ENCODE peak calls at places on chromosomes 7 and 10, in seven cellular contexts. I is IMR-90, B is Karpas-422, J is neural progenitor cell, S is DND-41, X is mesendoderm, V is keratinocyte. H is an unnamed sample.

GRCh38 chr7:106966121-106966520 is 78.4 kb upstream of the PRKAR2B start:
- DNase-seq in I (peak), B (peak), J (no peak), S (no peak), X (peak), V (no peak), H (no peak)

GRCh38 chr10:18658301-18658991 is 785 bp upstream of the ARL5B start:
- DNase-seq in I (peak), B (peak), J (peak), S (no peak), X (no peak), V (no peak), H (peak)

GRCh38 chr10:101066146-101066889 is 4.5 kb downstream of the KAZALD1 start:
- DNase-seq in I (peak), B (peak), J (peak), S (no peak), X (peak), V (no peak), H (no peak)

GRCh38 chr7:65390588-65390987 is 16.9 kb downstream of the ZNF92 start:
- DNase-seq in I (no peak), B (peak), J (no peak), S (no peak), X (no peak), V (no peak), H (peak)

GRCh38 chr10:106111241-106111640 is 1053.3 kb downstream of the SORCS1 start:
- DNase-seq in I (peak), B (no peak), J (no peak), S (no peak), X (no peak), V (no peak), H (no peak)

GRCh38 chr7:98075801-98076200 is 30.9 kb upstream of the LMTK2 start:
- DNase-seq in I (no peak), B (no peak), J (no peak), S (no peak), X (no peak), V (no peak), H (no peak)

GRCh38 chr7:73451780-73452398 is 18.3 kb downstream of the FZD9 start:
- DNase-seq in I (peak), B (peak), J (peak), S (peak), X (peak), V (peak), H (peak)

GRCh38 chr7:152521420-152522337 is 85.9 kb upstream of the KMT2C start:
- DNase-seq in I (no peak), B (no peak), J (no peak), S (no peak), X (no peak), V (no peak), H (no peak)

GRCh38 chr10:47372726-47373125 is 11.4 kb downstream of the ZNF488 start:
- DNase-seq in I (no peak), B (no peak), J (no peak), S (no peak), X (no peak), V (no peak), H (no peak)

GRCh38 chr7:94632338-94633024 is 23.5 kb downstream of the SGCE start:
- DNase-seq in I (peak), B (no peak), J (no peak), S (no peak), X (peak), V (peak), H (peak)

GRCh38 chr10:61890881-61891409 is 10.6 kb upstream of the ARID5B start:
- DNase-seq in I (no peak), B (no peak), J (no peak), S (no peak), X (no peak), V (no peak), H (no peak)

GRCh38 chr10:110305767-110306451 is 1.2 kb upstream of the SMNDC1 start:
- DNase-seq in I (peak), B (peak), J (peak), S (peak), X (peak), V (peak), H (peak)

GRCh38 chr7:3956949-3957348 is 655.9 kb downstream of the SDK1 start:
- DNase-seq in I (no peak), B (no peak), J (no peak), S (no peak), X (no peak), V (no peak), H (no peak)

GRCh38 chr7:45627691-45628456 is 53.7 kb downstream of the ADCY1 start:
- DNase-seq in I (no peak), B (no peak), J (no peak), S (no peak), X (no peak), V (no peak), H (no peak)

GRCh38 chr10:124639646-124640045 is 104.5 kb downstream of the FAM53B start:
- DNase-seq in I (no peak), B (no peak), J (no peak), S (no peak), X (no peak), V (no peak), H (no peak)

GRCh38 chr10:72037811-72038210 is 50.5 kb downstream of the SPOCK2 start:
- DNase-seq in I (no peak), B (no peak), J (no peak), S (no peak), X (peak), V (no peak), H (no peak)

DNA sequence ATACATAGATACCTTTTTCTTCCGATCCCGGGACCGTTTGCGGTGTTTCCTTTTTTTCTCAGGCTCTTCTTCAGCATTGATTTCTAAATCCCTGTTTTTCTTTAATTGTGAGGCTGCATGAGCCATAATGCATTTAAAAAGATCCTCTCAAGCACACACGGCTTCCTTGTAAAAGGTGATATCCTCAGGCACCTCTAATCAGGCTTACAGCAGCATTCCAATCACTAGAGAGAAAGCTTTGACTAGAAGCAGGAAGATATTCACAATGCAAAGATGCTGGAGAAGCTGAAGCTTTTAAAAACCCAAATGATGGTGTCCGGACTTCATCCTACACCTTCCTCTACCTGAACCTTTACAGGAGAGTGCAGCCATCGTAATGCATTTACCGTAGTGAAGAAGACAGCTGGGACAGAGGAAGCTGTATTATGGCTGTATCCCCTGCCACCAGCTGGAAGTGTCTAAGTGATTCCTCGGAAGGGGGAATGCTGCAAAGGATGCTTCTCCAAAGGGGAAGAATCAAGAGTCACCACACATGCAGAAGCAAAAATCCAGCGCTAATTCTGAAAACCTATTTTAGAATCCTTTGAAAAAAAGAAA is at the start of gene ANK3:
- DNase-seq in I (no peak), B (no peak), J (peak), S (no peak), X (peak), V (no peak), H (no peak)
- H3K4me2 ChIP-seq in I (no peak), B (no peak), J (peak), S (no peak), X (no peak), V (no peak), H (peak)

GRCh38 chr7:20214132-20214531 is 3.1 kb downstream of the MACC1 start:
- DNase-seq in I (no peak), B (no peak), J (no peak), S (no peak), X (no peak), V (no peak), H (no peak)
- H3K4me2 ChIP-seq in I (no peak), B (peak), J (no peak), S (no peak), X (no peak), V (no peak), H (no peak)

DNA sequence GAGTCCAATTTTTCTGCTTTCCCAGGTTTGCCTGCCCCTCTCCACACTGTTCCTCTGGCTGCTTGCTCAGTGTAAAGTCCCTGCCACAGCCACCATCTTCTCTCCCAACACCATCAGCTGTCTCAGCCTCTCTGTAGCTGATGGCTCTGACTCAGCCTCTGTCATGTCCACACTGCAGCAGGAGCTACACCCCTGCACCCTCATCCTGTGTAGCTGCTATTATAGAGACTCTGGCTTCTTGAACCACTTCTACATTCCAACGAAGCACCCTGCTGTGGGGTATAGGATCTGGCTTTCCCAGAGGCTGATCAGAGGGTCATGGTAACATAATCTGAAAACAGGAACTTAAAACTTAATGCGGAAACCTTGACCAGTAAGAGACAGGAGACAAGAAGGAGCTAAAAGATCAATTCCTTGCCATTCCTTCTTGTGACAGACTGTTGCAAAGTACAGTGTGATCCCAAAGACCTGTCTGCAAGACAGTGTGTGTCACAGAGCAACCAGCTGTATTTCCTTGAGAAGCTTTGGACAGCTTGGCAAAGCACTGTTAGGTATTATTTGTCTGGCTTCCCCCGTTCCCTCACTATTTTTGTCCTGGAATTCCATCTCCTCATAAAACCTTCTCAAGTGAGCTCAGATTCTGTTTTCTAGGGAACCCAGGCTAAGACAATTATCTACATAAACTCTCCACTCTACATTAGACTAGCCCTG is 42.3 kb downstream of the NRCAM start:
- DNase-seq in I (peak), B (no peak), J (peak), S (no peak), X (peak), V (no peak), H (peak)
- H3K4me2 ChIP-seq in I (no peak), B (no peak), J (peak), S (no peak), X (no peak), V (no peak), H (peak)

DNA sequence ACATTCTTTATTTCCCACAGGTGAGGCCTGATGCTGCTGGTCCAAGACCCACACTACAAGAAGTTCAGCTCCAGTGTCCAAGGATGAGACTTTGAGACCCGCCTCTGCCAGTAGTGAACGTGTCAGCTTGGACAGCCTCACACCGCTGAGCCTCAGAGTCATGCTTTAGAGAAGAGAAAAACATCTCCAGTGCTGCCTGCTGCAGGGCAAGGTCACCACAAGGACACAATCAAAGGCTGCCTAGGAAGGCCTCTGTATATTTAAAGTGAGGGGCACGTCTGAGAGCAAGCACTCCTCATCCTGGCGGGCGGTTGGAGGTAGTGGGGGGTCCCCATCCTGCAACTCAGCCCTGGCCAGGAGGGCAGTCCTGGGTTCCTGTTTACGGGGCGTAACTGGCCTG is 19.3 kb downstream of the FGFR2 start:
- DNase-seq in I (no peak), B (no peak), J (no peak), S (no peak), X (no peak), V (no peak), H (no peak)
- H3K4me2 ChIP-seq in I (no peak), B (peak), J (no peak), S (no peak), X (no peak), V (peak), H (no peak)

DNA sequence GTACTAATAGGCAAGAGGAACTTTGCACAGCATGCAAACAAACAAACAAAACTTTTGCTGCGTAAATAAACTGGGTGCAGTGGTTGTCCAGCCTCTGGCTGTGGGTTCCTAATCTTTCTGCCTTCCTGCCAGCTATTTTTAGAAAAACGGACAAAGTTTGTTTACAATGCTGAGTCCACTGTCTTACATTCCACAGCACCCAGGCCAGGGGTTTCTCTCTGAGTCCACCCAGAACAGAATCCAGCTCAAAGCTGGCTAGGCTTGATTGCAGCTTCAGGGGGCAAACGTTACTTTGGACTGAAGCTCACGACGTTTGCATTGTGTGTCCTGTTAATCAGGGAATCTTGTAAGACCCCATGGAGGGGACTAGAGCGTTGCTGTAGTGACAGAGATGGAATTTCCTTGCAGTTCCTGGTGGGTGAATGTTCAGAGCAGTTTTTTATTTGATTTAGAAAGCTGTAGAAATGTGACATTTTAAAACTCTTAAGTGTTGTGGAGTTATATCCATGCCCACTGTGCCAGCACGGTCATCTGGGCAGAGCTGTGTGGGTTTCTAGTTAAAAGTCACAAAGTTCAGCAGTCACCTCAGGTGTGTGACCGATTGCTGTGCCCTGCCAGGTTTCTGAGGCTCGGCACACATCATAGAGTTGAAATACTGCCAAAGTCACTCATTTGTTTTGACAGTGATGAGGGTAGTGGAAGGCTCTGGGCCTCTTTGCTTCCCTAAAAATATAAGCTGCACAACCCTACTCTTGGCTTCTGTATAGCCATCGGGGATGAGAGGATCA is 246.9 kb downstream of the STK31 start:
- DNase-seq in I (peak), B (no peak), J (peak), S (no peak), X (peak), V (no peak), H (peak)
- H3K4me2 ChIP-seq in I (no peak), B (no peak), J (peak), S (no peak), X (no peak), V (no peak), H (peak)

GRCh38 chr10:95276367-95277200 is 14.2 kb downstream of the PDLIM1 start:
- DNase-seq in I (no peak), B (no peak), J (no peak), S (no peak), X (no peak), V (no peak), H (peak)

GRCh38 chr10:95275726-95276366 is 15.0 kb downstream of the PDLIM1 start:
- DNase-seq in I (peak), B (no peak), J (no peak), S (no peak), X (no peak), V (no peak), H (peak)

GRCh38 chr10:95277201-95277570 is 13.6 kb downstream of the PDLIM1 start:
- DNase-seq in I (no peak), B (no peak), J (no peak), S (no peak), X (no peak), V (no peak), H (no peak)

GRCh38 chr10:95277614-95278013 is 13.2 kb downstream of the PDLIM1 start:
- DNase-seq in I (no peak), B (no peak), J (no peak), S (no peak), X (no peak), V (no peak), H (no peak)

DNA sequence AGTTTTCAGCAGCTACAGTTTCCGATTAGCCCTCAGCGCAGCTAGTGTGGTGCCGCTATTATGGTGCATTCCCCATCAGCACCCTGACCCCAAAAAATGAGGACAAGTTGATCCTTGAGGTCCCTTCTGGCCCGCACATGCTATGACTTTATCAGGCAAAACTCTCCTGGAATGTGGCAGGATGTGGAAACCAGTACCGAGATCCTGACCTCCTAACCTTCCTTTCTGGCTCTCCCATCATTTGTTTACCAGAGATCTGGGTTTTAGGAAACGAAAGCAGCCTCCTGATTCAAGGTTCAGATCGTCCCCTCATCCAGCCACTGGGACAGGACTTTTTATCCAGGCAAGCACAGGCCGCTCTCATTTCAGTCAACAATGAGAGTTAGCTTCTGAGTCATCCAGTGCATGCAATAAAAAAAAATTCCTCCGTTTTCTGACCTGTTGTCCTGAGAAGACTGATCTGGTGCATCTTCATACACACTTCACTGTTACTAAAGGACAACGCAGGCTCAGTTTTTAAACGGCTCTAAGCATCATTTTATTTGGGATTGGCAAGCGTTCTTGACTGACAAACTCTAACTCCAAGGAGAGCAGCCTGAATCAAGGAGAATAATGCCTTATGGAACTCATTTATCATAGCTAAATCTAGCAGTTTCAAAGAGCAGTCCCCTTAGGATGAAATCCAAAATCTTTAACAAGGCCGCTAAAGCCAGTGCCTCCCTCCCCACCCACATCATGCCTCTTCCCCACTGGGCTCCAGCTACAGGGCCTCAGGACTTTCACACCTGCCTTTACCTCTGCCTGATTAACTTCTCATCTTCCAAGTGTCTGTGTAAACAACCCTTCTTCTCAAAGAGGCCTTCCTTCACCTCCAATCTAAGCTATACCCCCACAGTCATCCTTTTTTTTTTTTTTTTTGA is 17.1 kb downstream of the PDLIM1 start:
- DNase-seq in I (peak), B (no peak), J (no peak), S (no peak), X (peak), V (no peak), H (peak)
- H3K4me2 ChIP-seq in I (peak), B (no peak), J (no peak), S (no peak), X (no peak), V (peak), H (peak)

H was measured in astrocyte.